ENCODE peak calls at places on chromosomes 2 and 18, in ten cellular contexts. Q is PC-3; D is ELR; N is anterior cingulate cortex; T is stimulated activated naive CD8-positive, alpha-beta T cell treated with anti-CD3 and anti-CD28 coated beads, Interleukin-15, Interleukin-2, amounts not matched to agents 100 U/mL and 50 U/mL, for 24 hours; K is cardiac muscle cell; Y is foreskin fibroblast; O is stimulated activated CD4-positive, alpha-beta T cell treated with anti-CD3 and anti-CD28 coated beads, Interleukin-2, amount 100 ng/mL, for 24 hours; C is naive thymus-derived CD4-positive, alpha-beta T cell; U is NCI-H2081. M is an unnamed sample.

GRCh38 chr2:226796012-226796839 is 3.4 kb downstream of the IRS1 start:
- DNase-seq in Q (peak), D (peak), N (no peak), T (no peak), K (no peak), Y (no peak), O (no peak), C (no peak), U (no peak), M (no peak)

GRCh38 chr2:150191349-150191748 is 296.1 kb downstream of the RND3 start:
- DNase-seq in Q (peak), D (peak), N (no peak), T (no peak), K (no peak), Y (no peak), O (no peak), C (no peak), U (no peak), M (no peak)

GRCh38 chr18:68418226-68418868 is 296.6 kb downstream of the TMX3 start:
- DNase-seq in Q (no peak), D (no peak), N (no peak), T (no peak), K (no peak), Y (no peak), O (no peak), C (no peak), U (no peak), M (no peak)

GRCh38 chr18:59769105-59769865 is 72.1 kb upstream of the CCBE1 start:
- DNase-seq in Q (no peak), D (no peak), N (no peak), T (no peak), K (no peak), Y (peak), O (no peak), C (no peak), U (no peak), M (no peak)

GRCh38 chr2:36438454-36438977 is 82.9 kb downstream of the CRIM1 start:
- DNase-seq in Q (peak), D (peak), N (no peak), T (no peak), K (no peak), Y (peak), O (no peak), C (no peak), U (no peak), M (no peak)

GRCh38 chr18:23291456-23292205 is 156.3 kb downstream of the CABLES1 start:
- DNase-seq in Q (peak), D (peak), N (no peak), T (no peak), K (no peak), Y (peak), O (no peak), C (no peak), U (no peak), M (no peak)

GRCh38 chr2:221104391-221104811 is 467.7 kb downstream of the EPHA4 start:
- DNase-seq in Q (no peak), D (no peak), N (peak), T (no peak), K (peak), Y (no peak), O (no peak), C (no peak), U (peak), M (no peak)

GRCh38 chr2:223501604-223502003 is 100.6 kb downstream of the SCG2 start:
- DNase-seq in Q (peak), D (no peak), N (no peak), T (no peak), K (no peak), Y (no peak), O (no peak), C (no peak), U (no peak), M (no peak)

GRCh38 chr2:163800889-163801498 is 65.2 kb upstream of the FIGN start:
- DNase-seq in Q (peak), D (peak), N (no peak), T (no peak), K (peak), Y (no peak), O (no peak), C (no peak), U (peak), M (no peak)

GRCh38 chr2:44745460-44745859 is 196.0 kb upstream of the SIX3 start:
- DNase-seq in Q (no peak), D (no peak), N (no peak), T (no peak), K (no peak), Y (no peak), O (no peak), C (no peak), U (no peak), M (no peak)

GRCh38 chr2:6337123-6337830 is 528.4 kb downstream of the CMPK2 start:
- DNase-seq in Q (no peak), D (no peak), N (no peak), T (no peak), K (no peak), Y (no peak), O (no peak), C (no peak), U (no peak), M (no peak)

GRCh38 chr2:38535745-38536506 is 66.8 kb downstream of the HNRNPLL start:
- DNase-seq in Q (peak), D (peak), N (peak), T (peak), K (peak), Y (peak), O (peak), C (peak), U (peak), M (peak)

GRCh38 chr2:168443818-168444217 is 12.3 kb upstream of the CERS6 start:
- DNase-seq in Q (peak), D (no peak), N (no peak), T (no peak), K (no peak), Y (no peak), O (no peak), C (no peak), U (no peak), M (no peak)

GRCh38 chr2:207073791-207074678 is 91.7 kb downstream of the KLF7 start:
- DNase-seq in Q (peak), D (peak), N (no peak), T (peak), K (no peak), Y (no peak), O (peak), C (peak), U (peak), M (no peak)

GRCh38 chr18:48227206-48227605 is 182.0 kb downstream of the ZBTB7C start:
- DNase-seq in Q (peak), D (peak), N (no peak), T (no peak), K (no peak), Y (no peak), O (no peak), C (no peak), U (no peak), M (no peak)

GRCh38 chr2:113822087-113822805 is 65.8 kb upstream of the SLC35F5 start:
- DNase-seq in Q (no peak), D (peak), N (no peak), T (no peak), K (no peak), Y (peak), O (no peak), C (no peak), U (no peak), M (no peak)

GRCh38 chr2:191959209-191959608 is 112.3 kb upstream of the CAVIN2 start:
- DNase-seq in Q (no peak), D (no peak), N (no peak), T (no peak), K (peak), Y (no peak), O (no peak), C (no peak), U (no peak), M (no peak)

GRCh38 chr2:138026116-138026855 is 62.0 kb downstream of the HNMT start:
- DNase-seq in Q (no peak), D (no peak), N (no peak), T (no peak), K (no peak), Y (no peak), O (no peak), C (no peak), U (no peak), M (no peak)

GRCh38 chr2:147844691-147845607 is at the start of gene ACVR2A:
- DNase-seq in Q (peak), D (peak), N (peak), T (peak), K (peak), Y (peak), O (peak), C (peak), U (peak), M (peak)

GRCh38 chr2:111704246-111704645 is 179.7 kb downstream of the ANAPC1 start:
- DNase-seq in Q (peak), D (peak), N (no peak), T (peak), K (no peak), Y (peak), O (no peak), C (peak), U (no peak), M (no peak)

GRCh38 chr2:71082402-71083252 is 14.2 kb downstream of the NAGK start:
- DNase-seq in Q (no peak), D (no peak), N (no peak), T (peak), K (no peak), Y (no peak), O (peak), C (no peak), U (no peak), M (no peak)

GRCh38 chr2:9105601-9106337 is 100.8 kb upstream of the ASAP2 start:
- DNase-seq in Q (no peak), D (no peak), N (no peak), T (no peak), K (no peak), Y (no peak), O (no peak), C (no peak), U (peak), M (no peak)

GRCh38 chr2:101147971-101148370 is 3.2 kb downstream of the TBC1D8 start:
- DNase-seq in Q (no peak), D (no peak), N (no peak), T (no peak), K (no peak), Y (no peak), O (no peak), C (no peak), U (no peak), M (no peak)

GRCh38 chr18:26565514-26565913 is 17.2 kb upstream of the KCTD1 start:
- DNase-seq in Q (no peak), D (no peak), N (no peak), T (no peak), K (no peak), Y (no peak), O (no peak), C (no peak), U (no peak), M (no peak)

GRCh38 chr2:74267068-74267467 is 68.7 kb downstream of the MTHFD2 start:
- DNase-seq in Q (peak), D (peak), N (no peak), T (peak), K (peak), Y (no peak), O (peak), C (peak), U (peak), M (peak)

GRCh38 chr18:74525741-74526140 is 8.6 kb upstream of the CNDP1 start:
- DNase-seq in Q (no peak), D (no peak), N (no peak), T (no peak), K (no peak), Y (no peak), O (no peak), C (no peak), U (no peak), M (peak)

GRCh38 chr18:42112657-42113420 is 157.8 kb downstream of the PIK3C3 start:
- DNase-seq in Q (peak), D (no peak), N (no peak), T (no peak), K (no peak), Y (no peak), O (no peak), C (no peak), U (no peak), M (no peak)

GRCh38 chr18:61891874-61892273 is 933 bp downstream of the RNF152 start:
- DNase-seq in Q (no peak), D (no peak), N (no peak), T (no peak), K (no peak), Y (no peak), O (no peak), C (no peak), U (no peak), M (no peak)

GRCh38 chr18:9849407-9849961 is 36.3 kb upstream of the TXNDC2 start:
- DNase-seq in Q (peak), D (no peak), N (no peak), T (no peak), K (no peak), Y (no peak), O (no peak), C (no peak), U (no peak), M (peak)

GRCh38 chr2:178870703-178871102 is 63.5 kb upstream of the TTN start:
- DNase-seq in Q (peak), D (peak), N (no peak), T (no peak), K (no peak), Y (peak), O (no peak), C (no peak), U (no peak), M (no peak)

GRCh38 chr2:72934683-72935610 is 17.6 kb downstream of the EMX1 start:
- DNase-seq in Q (peak), D (peak), N (no peak), T (no peak), K (peak), Y (no peak), O (no peak), C (no peak), U (no peak), M (peak)

GRCh38 chr2:9346885-9347284 is 76.4 kb downstream of the ITGB1BP1 start:
- DNase-seq in Q (no peak), D (no peak), N (no peak), T (no peak), K (no peak), Y (no peak), O (no peak), C (no peak), U (no peak), M (no peak)

GRCh38 chr2:216590780-216591179 is 42.4 kb upstream of the IGFBP2 start:
- DNase-seq in Q (no peak), D (peak), N (no peak), T (no peak), K (no peak), Y (peak), O (no peak), C (no peak), U (no peak), M (no peak)

GRCh38 chr2:197496695-197497094 is 2.9 kb downstream of the HSPD1 start:
- DNase-seq in Q (no peak), D (no peak), N (no peak), T (no peak), K (no peak), Y (no peak), O (no peak), C (no peak), U (no peak), M (no peak)

GRCh38 chr2:135679125-135679524 is 62.5 kb upstream of the UBXN4 start:
- DNase-seq in Q (no peak), D (no peak), N (no peak), T (no peak), K (no peak), Y (no peak), O (no peak), C (no peak), U (no peak), M (no peak)

GRCh38 chr2:170457742-170458141 is 257.4 kb upstream of the SP5 start:
- DNase-seq in Q (no peak), D (no peak), N (no peak), T (no peak), K (no peak), Y (no peak), O (no peak), C (no peak), U (no peak), M (no peak)

GRCh38 chr2:74387346-74387745 is 7.2 kb upstream of the DCTN1 start:
- DNase-seq in Q (no peak), D (peak), N (no peak), T (no peak), K (no peak), Y (peak), O (no peak), C (no peak), U (no peak), M (no peak)

GRCh38 chr2:29573147-29573546 is 348.2 kb downstream of the ALK start:
- DNase-seq in Q (no peak), D (no peak), N (no peak), T (no peak), K (no peak), Y (no peak), O (no peak), C (no peak), U (no peak), M (no peak)

GRCh38 chr2:158822212-158822611 is 27.1 kb downstream of the DAPL1 start:
- DNase-seq in Q (no peak), D (no peak), N (no peak), T (no peak), K (peak), Y (no peak), O (no peak), C (no peak), U (no peak), M (no peak)

M was measured in transverse colon.